ENCODE peak calls at places on chromosomes 12 and 14, in nine cellular contexts. One of them, this sample, is unnamed. For H3K36me3 and H3K27me3, the result is how much of the 10 kb centered on the place peaks cover.

GRCh38 chr14:105023791-105024480 is 3.1 kb upstream of the CDCA4 start:
- DNase-seq in vagina: no peak
- DNase-seq in PC-3: peak
- DNase-seq in endodermal cell: no peak
- DNase-seq in adipocyte: peak
- DNase-seq in ovary: no peak
- DNase-seq in prostate gland: no peak
- DNase-seq in pancreas: no peak
- DNase-seq in mesendoderm: no peak
- DNase-seq in this sample: peak

GRCh38 chr12:91778938-91779400 is 366.7 kb downstream of the BTG1 start:
- DNase-seq in vagina: no peak
- DNase-seq in PC-3: peak
- DNase-seq in endodermal cell: no peak
- DNase-seq in adipocyte: peak
- DNase-seq in ovary: no peak
- DNase-seq in prostate gland: peak
- DNase-seq in pancreas: no peak
- DNase-seq in mesendoderm: peak
- DNase-seq in this sample: no peak

GRCh38 chr14:58817846-58818245 is 180.1 kb downstream of the DACT1 start:
- DNase-seq in vagina: no peak
- DNase-seq in PC-3: no peak
- DNase-seq in endodermal cell: no peak
- DNase-seq in adipocyte: peak
- DNase-seq in ovary: no peak
- DNase-seq in prostate gland: no peak
- DNase-seq in pancreas: no peak
- DNase-seq in mesendoderm: no peak
- DNase-seq in this sample: no peak

GRCh38 chr12:91009319-91009950 is 4.7 kb upstream of the EPYC start:
- DNase-seq in vagina: no peak
- DNase-seq in PC-3: peak
- DNase-seq in endodermal cell: no peak
- DNase-seq in adipocyte: peak
- DNase-seq in ovary: no peak
- DNase-seq in prostate gland: no peak
- DNase-seq in pancreas: no peak
- DNase-seq in mesendoderm: no peak
- DNase-seq in this sample: no peak

GRCh38 chr14:78405071-78405856 is 235.1 kb downstream of the NRXN3 start:
- DNase-seq in vagina: no peak
- DNase-seq in PC-3: no peak
- DNase-seq in endodermal cell: no peak
- DNase-seq in adipocyte: no peak
- DNase-seq in ovary: no peak
- DNase-seq in prostate gland: no peak
- DNase-seq in pancreas: no peak
- DNase-seq in mesendoderm: peak
- DNase-seq in this sample: no peak

GRCh38 chr12:130081420-130081819 is 80.8 kb upstream of the FZD10 start:
- DNase-seq in vagina: no peak
- DNase-seq in PC-3: no peak
- DNase-seq in endodermal cell: no peak
- DNase-seq in adipocyte: no peak
- DNase-seq in ovary: no peak
- DNase-seq in prostate gland: no peak
- DNase-seq in pancreas: no peak
- DNase-seq in mesendoderm: no peak
- DNase-seq in this sample: no peak

GRCh38 chr14:103057372-103058208 is at the start of gene CDC42BPB:
- DNase-seq in vagina: no peak
- DNase-seq in PC-3: peak
- DNase-seq in endodermal cell: peak
- DNase-seq in adipocyte: peak
- DNase-seq in ovary: peak
- DNase-seq in prostate gland: peak
- DNase-seq in pancreas: peak
- DNase-seq in mesendoderm: peak
- DNase-seq in this sample: peak

GRCh38 chr14:102775855-102776760 is 1.1 kb upstream of the TRAF3 start:
- DNase-seq in vagina: no peak
- DNase-seq in PC-3: peak
- DNase-seq in endodermal cell: peak
- DNase-seq in adipocyte: peak
- DNase-seq in ovary: peak
- DNase-seq in prostate gland: no peak
- DNase-seq in pancreas: peak
- DNase-seq in mesendoderm: no peak
- DNase-seq in this sample: peak

GRCh38 chr12:6226002-6226700 is 26.0 kb downstream of the CD9 start:
- DNase-seq in vagina: no peak
- DNase-seq in PC-3: no peak
- DNase-seq in endodermal cell: no peak
- DNase-seq in adipocyte: peak
- DNase-seq in ovary: peak
- DNase-seq in prostate gland: peak
- DNase-seq in pancreas: no peak
- DNase-seq in mesendoderm: no peak
- DNase-seq in this sample: no peak

GRCh38 chr14:51967521-51967920 is 21.8 kb upstream of the RTRAF start:
- DNase-seq in vagina: no peak
- DNase-seq in PC-3: no peak
- DNase-seq in endodermal cell: no peak
- DNase-seq in adipocyte: no peak
- DNase-seq in ovary: no peak
- DNase-seq in prostate gland: no peak
- DNase-seq in pancreas: no peak
- DNase-seq in mesendoderm: no peak
- DNase-seq in this sample: no peak

GRCh38 chr14:32345311-32345771 is 16.2 kb downstream of the AKAP6 start:
- DNase-seq in vagina: no peak
- DNase-seq in PC-3: peak
- DNase-seq in endodermal cell: no peak
- DNase-seq in adipocyte: peak
- DNase-seq in ovary: no peak
- DNase-seq in prostate gland: no peak
- DNase-seq in pancreas: no peak
- DNase-seq in mesendoderm: peak
- DNase-seq in this sample: no peak

GRCh38 chr14:60061371-60061770 is 30.4 kb upstream of the PCNX4 start:
- DNase-seq in vagina: no peak
- DNase-seq in PC-3: peak
- DNase-seq in endodermal cell: no peak
- DNase-seq in adipocyte: peak
- DNase-seq in ovary: no peak
- DNase-seq in prostate gland: no peak
- DNase-seq in pancreas: no peak
- DNase-seq in mesendoderm: no peak
- DNase-seq in this sample: no peak

GRCh38 chr12:97446895-97447294 is 15.7 kb upstream of the RMST start:
- DNase-seq in vagina: no peak
- DNase-seq in PC-3: no peak
- DNase-seq in endodermal cell: no peak
- DNase-seq in adipocyte: no peak
- DNase-seq in ovary: no peak
- DNase-seq in prostate gland: no peak
- DNase-seq in pancreas: no peak
- DNase-seq in mesendoderm: no peak
- DNase-seq in this sample: no peak

GRCh38 chr12:97456792-97457191 is 5.8 kb upstream of the RMST start:
- DNase-seq in vagina: no peak
- DNase-seq in PC-3: no peak
- DNase-seq in endodermal cell: no peak
- DNase-seq in adipocyte: no peak
- DNase-seq in ovary: no peak
- DNase-seq in prostate gland: no peak
- DNase-seq in pancreas: no peak
- DNase-seq in mesendoderm: no peak
- DNase-seq in this sample: no peak

GRCh38 chr12:97452839-97453238 is 9.8 kb upstream of the RMST start:
- DNase-seq in vagina: no peak
- DNase-seq in PC-3: no peak
- DNase-seq in endodermal cell: no peak
- DNase-seq in adipocyte: no peak
- DNase-seq in ovary: no peak
- DNase-seq in prostate gland: no peak
- DNase-seq in pancreas: no peak
- DNase-seq in mesendoderm: no peak
- DNase-seq in this sample: no peak

GRCh38 chr12:97452230-97452629 is 10.4 kb upstream of the RMST start:
- DNase-seq in vagina: no peak
- DNase-seq in PC-3: no peak
- DNase-seq in endodermal cell: no peak
- DNase-seq in adipocyte: no peak
- DNase-seq in ovary: no peak
- DNase-seq in prostate gland: no peak
- DNase-seq in pancreas: no peak
- DNase-seq in mesendoderm: no peak
- DNase-seq in this sample: no peak
- H3K4me3 ChIP-seq in vagina: no peak
- H3K4me3 ChIP-seq in PC-3: no peak
- H3K4me3 ChIP-seq in endodermal cell: no peak
- H3K4me3 ChIP-seq in adipocyte: no peak
- H3K4me3 ChIP-seq in ovary: no peak
- H3K4me3 ChIP-seq in prostate gland: no peak
- H3K4me3 ChIP-seq in pancreas: no peak
- H3K4me3 ChIP-seq in mesendoderm: no peak
- H3K4me3 ChIP-seq in this sample: no peak

GRCh38 chr14:94602722-94603121 is 9.5 kb upstream of the SERPINA3 start:
- DNase-seq in vagina: no peak
- DNase-seq in PC-3: no peak
- DNase-seq in endodermal cell: no peak
- DNase-seq in adipocyte: no peak
- DNase-seq in ovary: no peak
- DNase-seq in prostate gland: no peak
- DNase-seq in pancreas: no peak
- DNase-seq in mesendoderm: no peak
- DNase-seq in this sample: no peak
- H3K36me3 ChIP-seq in vagina: under half
- H3K36me3 ChIP-seq in PC-3: under half
- H3K36me3 ChIP-seq in endodermal cell: under half
- H3K36me3 ChIP-seq in adipocyte: under half
- H3K36me3 ChIP-seq in ovary: under half
- H3K36me3 ChIP-seq in prostate gland: under half
- H3K36me3 ChIP-seq in pancreas: under half
- H3K36me3 ChIP-seq in mesendoderm: under half
- H3K36me3 ChIP-seq in this sample: under half

DNA sequence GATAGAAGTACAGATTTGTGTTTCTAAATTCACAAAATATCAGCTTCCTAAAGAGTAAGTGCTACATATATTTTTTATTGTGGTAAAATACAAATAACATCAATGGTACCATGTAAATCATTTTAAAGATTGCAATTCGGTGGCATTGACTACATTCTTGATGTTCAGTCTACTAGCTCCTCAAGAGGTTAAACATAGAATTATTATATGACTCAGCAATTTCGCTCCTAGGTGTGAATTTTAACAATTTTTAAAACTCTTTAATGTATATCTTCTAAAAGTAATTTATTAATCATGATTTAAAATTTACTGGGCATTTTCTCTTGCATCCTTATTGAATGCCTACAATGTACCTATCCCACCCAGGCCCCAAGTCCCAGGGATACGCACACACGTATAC is 29.8 kb upstream of the OAS1 start:
- DNase-seq in vagina: no peak
- DNase-seq in PC-3: no peak
- DNase-seq in endodermal cell: no peak
- DNase-seq in adipocyte: no peak
- DNase-seq in ovary: no peak
- DNase-seq in prostate gland: no peak
- DNase-seq in pancreas: no peak
- DNase-seq in mesendoderm: no peak
- DNase-seq in this sample: no peak
- H3K27me3 ChIP-seq in vagina: under half
- H3K27me3 ChIP-seq in PC-3: half or more
- H3K27me3 ChIP-seq in endodermal cell: under half
- H3K27me3 ChIP-seq in adipocyte: half or more
- H3K27me3 ChIP-seq in ovary: under half
- H3K27me3 ChIP-seq in prostate gland: under half
- H3K27me3 ChIP-seq in pancreas: under half
- H3K27me3 ChIP-seq in mesendoderm: under half
- H3K27me3 ChIP-seq in this sample: under half

GRCh38 chr14:73744874-73745529 is 30.8 kb upstream of the PNMA1 start:
- DNase-seq in vagina: no peak
- DNase-seq in PC-3: peak
- DNase-seq in endodermal cell: no peak
- DNase-seq in adipocyte: no peak
- DNase-seq in ovary: no peak
- DNase-seq in prostate gland: peak
- DNase-seq in pancreas: no peak
- DNase-seq in mesendoderm: no peak
- DNase-seq in this sample: no peak
- H3K4me3 ChIP-seq in vagina: no peak
- H3K4me3 ChIP-seq in PC-3: peak
- H3K4me3 ChIP-seq in endodermal cell: no peak
- H3K4me3 ChIP-seq in adipocyte: no peak
- H3K4me3 ChIP-seq in ovary: no peak
- H3K4me3 ChIP-seq in prostate gland: no peak
- H3K4me3 ChIP-seq in pancreas: no peak
- H3K4me3 ChIP-seq in mesendoderm: no peak
- H3K4me3 ChIP-seq in this sample: no peak